ENCODE peak calls at places on chromosomes 12 and 14, in five cellular contexts. B is GM23248; Z is choroid plexus epithelial cell; Q is glutamatergic neuron; X is stimulated activated CD8-positive, alpha-beta memory T cell treated with anti-CD3 and anti-CD28 coated beads, Interleukin-4, amount 100 ng/mL, for 24 hours. I is an unnamed sample.

GRCh38 chr14:74962493-74962892 is 7.1 kb upstream of the PGF start:
- DNase-seq in B (no peak), Z (no peak), Q (no peak), X (no peak), I (no peak)

GRCh38 chr12:51729331-51729730 is 119.2 kb downstream of the FIGNL2 start:
- DNase-seq in B (peak; percentile 10), Z (no peak), Q (no peak), X (no peak), I (no peak)

GRCh38 chr12:27515671-27516070 is 8.3 kb upstream of the PPFIBP1 start:
- DNase-seq in B (no peak), Z (no peak), Q (no peak), X (no peak), I (no peak)

GRCh38 chr12:15779925-15780324 is 9.3 kb downstream of the EPS8 start:
- DNase-seq in B (no peak), Z (no peak), Q (no peak), X (no peak), I (no peak)

GRCh38 chr12:81378601-81379000 is 300.7 kb downstream of the ACSS3 start:
- DNase-seq in B (no peak), Z (no peak), Q (no peak), X (no peak), I (no peak)

GRCh38 chr12:120490833-120491512 is 4.9 kb upstream of the DYNLL1 start:
- DNase-seq in B (no peak), Z (no peak), Q (no peak), X (no peak), I (no peak)

GRCh38 chr12:1546931-1547640 is 47.3 kb downstream of the FBXL14 start:
- DNase-seq in B (no peak), Z (no peak), Q (no peak), X (no peak), I (no peak)

GRCh38 chr12:51524386-51524901 is 66.6 kb upstream of the SCN8A start:
- DNase-seq in B (no peak), Z (no peak), Q (no peak), X (no peak), I (no peak)

GRCh38 chr14:69154779-69155178 is 1.9 kb upstream of the DCAF5 start:
- DNase-seq in B (peak; percentile 50), Z (peak; percentile 57), Q (no peak), X (no peak), I (no peak)

GRCh38 chr14:36672095-36672494 is 10.4 kb downstream of the PAX9 start:
- DNase-seq in B (no peak), Z (no peak), Q (no peak), X (no peak), I (no peak)

GRCh38 chr12:79415754-79416435 is 274.9 kb downstream of the PAWR start:
- DNase-seq in B (peak; percentile 15), Z (peak; percentile 60), Q (no peak), X (no peak), I (no peak)

GRCh38 chr12:117408161-117408791 is 46.9 kb upstream of the NOS1 start:
- DNase-seq in B (peak; percentile 45), Z (peak; percentile 10), Q (no peak), X (no peak), I (no peak)

GRCh38 chr14:94404561-94404960 is 16.2 kb upstream of the SERPINA1 start:
- DNase-seq in B (no peak), Z (no peak), Q (no peak), X (no peak), I (no peak)

GRCh38 chr12:53074290-53074998 is 4.7 kb downstream of the SPRYD3 start:
- DNase-seq in B (no peak), Z (no peak), Q (no peak), X (no peak), I (no peak)

GRCh38 chr14:106228541-106229158 is 702.3 kb downstream of the TMEM121 start:
- DNase-seq in B (no peak), Z (no peak), Q (no peak), X (no peak), I (no peak)

GRCh38 chr14:47846008-47846407 is 170.6 kb upstream of the MDGA2 start:
- DNase-seq in B (no peak), Z (no peak), Q (no peak), X (no peak), I (no peak)

GRCh38 chr12:2958432-2959193 is 584 bp upstream of the TEAD4 start:
- DNase-seq in B (peak; percentile 83), Z (peak; percentile 33), Q (peak; percentile 43), X (no peak), I (no peak)

GRCh38 chr14:31025335-31026075 is at the start of gene AP4S1:
- DNase-seq in B (peak; percentile 67), Z (no peak), Q (peak; percentile 72), X (peak; percentile 19), I (peak; percentile 7)

GRCh38 chr12:8088574-8088973 is 6.5 kb downstream of the NECAP1 start:
- DNase-seq in B (no peak), Z (no peak), Q (no peak), X (no peak), I (no peak)

GRCh38 chr12:86331457-86331856 is 75.3 kb upstream of the MGAT4C start:
- DNase-seq in B (no peak), Z (no peak), Q (no peak), X (no peak), I (no peak)

GRCh38 chr12:130689408-130690405 is 26.4 kb downstream of the RIMBP2 start:
- DNase-seq in B (no peak), Z (no peak), Q (no peak), X (no peak), I (no peak)

GRCh38 chr14:88228519-88229236 is 94.4 kb downstream of the KCNK10 start:
- DNase-seq in B (peak; percentile 39), Z (no peak), Q (no peak), X (no peak), I (no peak)

GRCh38 chr14:28656704-28657255 is 109.8 kb upstream of the FOXG1 start:
- DNase-seq in B (no peak), Z (no peak), Q (no peak), X (no peak), I (no peak)

GRCh38 chr12:76311796-76312195 is 36.4 kb downstream of the BBS10 start:
- DNase-seq in B (peak; percentile 85), Z (peak; percentile 66), Q (no peak), X (no peak), I (no peak)